ENCODE peak calls at places on chromosomes 16 and 17, in six cellular contexts. B, E, I, V, D and K are unnamed samples.

GRCh38 chr16:2155091-2156024 is at the start of gene TRAF7:
- DNase-seq in V (peak; percentile 99), B (peak; percentile 100), I (peak; percentile 100), E (peak; percentile 100), D (peak; percentile 100), K (peak; percentile 100)

GRCh38 chr16:56513972-56514371 is 5.9 kb downstream of the BBS2 start:
- DNase-seq in I (peak; percentile 74), V (no peak), E (no peak), D (peak; percentile 75), B (peak; percentile 45), K (peak; percentile 61)

GRCh38 chr16:79071424-79071823 is 529.1 kb downstream of the MAF start:
- DNase-seq in D (peak; percentile 13), E (no peak), I (no peak), B (no peak), V (no peak), K (no peak)

GRCh38 chr16:67641779-67642708 is 2.9 kb upstream of the CARMIL2 start:
- DNase-seq in E (no peak), V (no peak), B (no peak), D (no peak), I (peak; percentile 33), K (no peak)

GRCh38 chr16:30068750-30069574 is 3.4 kb downstream of the ALDOA start:
- DNase-seq in D (peak; percentile 59), I (no peak), V (no peak), B (no peak), E (no peak), K (no peak)

GRCh38 chr16:31568577-31569359 is 41.1 kb downstream of the AHSP start:
- DNase-seq in D (no peak), B (peak; percentile 48), V (peak; percentile 10), E (no peak), I (no peak), K (no peak)

GRCh38 chr17:60134396-60135159 is 15.2 kb upstream of the CA4 start:
- DNase-seq in I (peak; percentile 67), B (no peak), D (peak; percentile 57), E (no peak), V (no peak), K (no peak)

GRCh38 chr17:67765623-67766022 is 47.9 kb downstream of the NOL11 start:
- DNase-seq in I (no peak), E (no peak), B (no peak), D (no peak), V (no peak), K (no peak)

GRCh38 chr16:11045846-11046245 is 101.5 kb downstream of the CLEC16A start:
- DNase-seq in E (no peak), D (peak; percentile 61), I (peak; percentile 59), V (no peak), B (no peak), K (no peak)

GRCh38 chr17:79622776-79623175 is 11.9 kb upstream of the RBFOX3 start:
- DNase-seq in V (no peak), E (no peak), B (peak; percentile 23), D (no peak), I (no peak), K (no peak)

GRCh38 chr17:68646626-68647526 is 45.7 kb upstream of the FAM20A start:
- DNase-seq in E (no peak), V (no peak), I (no peak), D (no peak), B (no peak), K (no peak)

GRCh38 chr16:81655474-81656162 is 123.5 kb upstream of the PLCG2 start:
- DNase-seq in I (no peak), B (no peak), E (no peak), D (no peak), V (no peak), K (no peak)

GRCh38 chr17:6508519-6509294 is 47.6 kb downstream of the PITPNM3 start:
- DNase-seq in D (no peak), V (no peak), I (no peak), E (no peak), B (peak; percentile 30), K (no peak)

GRCh38 chr17:73770115-73770848 is 126.0 kb upstream of the SDK2 start:
- DNase-seq in B (no peak), E (no peak), V (no peak), D (peak; percentile 54), I (peak; percentile 50), K (no peak)

GRCh38 chr16:86635926-86636325 is 57.6 kb downstream of the FOXL1 start:
- DNase-seq in B (no peak), V (no peak), E (no peak), I (no peak), D (no peak), K (no peak)

GRCh38 chr16:47413041-47413440 is 47.8 kb downstream of the ITFG1 start:
- DNase-seq in E (no peak), B (no peak), I (no peak), D (no peak), V (no peak), K (no peak)

GRCh38 chr17:56598471-56598870 is 5.0 kb downstream of the NOG start:
- DNase-seq in V (no peak), E (no peak), I (peak; percentile 65), D (peak; percentile 45), B (no peak), K (no peak)

GRCh38 chr16:84091460-84091859 is 25.3 kb downstream of the MBTPS1 start:
- DNase-seq in B (no peak), I (no peak), V (no peak), E (no peak), D (no peak), K (no peak)

GRCh38 chr16:50457423-50457822 is 88.6 kb upstream of the BRD7 start:
- DNase-seq in D (no peak), B (no peak), V (no peak), I (no peak), E (no peak), K (peak; percentile 4)

GRCh38 chr16:50371936-50372595 is 3.3 kb upstream of the BRD7 start:
- DNase-seq in D (no peak), E (no peak), V (no peak), I (no peak), B (no peak), K (no peak)

GRCh38 chr16:13338044-13338443 is 436.6 kb downstream of the SHISA9 start:
- DNase-seq in V (no peak), I (no peak), B (no peak), E (no peak), D (no peak), K (no peak)

GRCh38 chr17:80761421-80761871 is 216.8 kb downstream of the RPTOR start:
- DNase-seq in D (peak; percentile 92), V (no peak), E (no peak), B (no peak), I (peak; percentile 88), K (peak; percentile 36)

GRCh38 chr17:58520843-58521430 is 6.5 kb upstream of the MTMR4 start:
- DNase-seq in B (peak; percentile 84), V (no peak), I (peak; percentile 13), E (no peak), D (peak; percentile 39), K (peak; percentile 78)

GRCh38 chr17:16100737-16101400 is 101.2 kb downstream of the TTC19 start:
- DNase-seq in E (no peak), D (no peak), V (no peak), I (no peak), B (no peak), K (no peak)

DNA sequence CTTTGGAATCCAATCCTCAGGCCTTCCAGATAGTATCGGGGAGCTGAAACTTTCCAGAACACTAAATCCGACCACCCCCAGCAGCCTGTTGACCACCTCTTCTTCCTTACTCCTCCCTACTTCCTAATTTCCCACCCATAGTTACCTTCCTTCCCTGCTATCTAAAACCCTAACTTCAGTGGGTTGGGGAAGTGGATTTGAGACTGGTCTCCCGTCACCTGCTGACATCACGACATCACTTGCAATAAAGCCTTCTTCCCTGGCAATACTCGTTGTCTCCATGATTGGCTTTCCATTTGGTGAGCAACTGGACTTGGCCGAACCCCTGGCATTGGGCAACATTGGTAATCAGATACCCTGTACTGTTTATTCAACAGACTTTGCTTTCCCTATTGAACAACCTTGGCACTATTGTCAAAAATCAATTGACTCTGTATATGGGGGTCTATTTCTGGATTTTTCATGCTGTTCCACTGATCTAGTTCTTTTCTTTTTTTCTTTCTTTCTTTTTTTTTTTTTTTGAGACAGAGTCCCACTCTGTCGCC is 11.8 kb upstream of the FOXK2 start:
- DNase-seq in I (no peak), E (no peak), V (no peak), D (no peak), B (no peak), K (no peak)
- H3K14ac ChIP-seq in I (no peak overlapping the region), E (no peak overlapping the region), V (no peak overlapping the region), D (no peak overlapping the region), B (no peak overlapping the region), K (no peak overlapping the region)

GRCh38 chr16:28835864-28836760 is 10.0 kb downstream of the TUFM start:
- DNase-seq in D (no peak), E (no peak), V (no peak), I (no peak), B (no peak), K (no peak)

GRCh38 chr16:28837672-28838557 is 8.2 kb downstream of the TUFM start:
- DNase-seq in D (no peak), E (no peak), V (no peak), I (no peak), B (no peak), K (no peak)

GRCh38 chr16:28834873-28835863 is 11.0 kb downstream of the TUFM start:
- DNase-seq in E (no peak), B (no peak), V (no peak), I (no peak), D (no peak), K (no peak)

GRCh38 chr16:28836761-28837064 is 9.4 kb downstream of the TUFM start:
- DNase-seq in E (no peak), I (no peak), D (no peak), B (no peak), V (no peak), K (no peak)

GRCh38 chr16:28834349-28834748 is 11.6 kb downstream of the ATXN2L start:
- DNase-seq in B (no peak), E (no peak), D (no peak), V (no peak), I (no peak), K (no peak)
- H3K9ac ChIP-seq in B (no peak overlapping the region), E (no peak overlapping the region), D (no peak overlapping the region), V (no peak overlapping the region), I (no peak overlapping the region), K (no peak overlapping the region)

GRCh38 chr17:42904110-42904469 is 3.5 kb downstream of the G6PC1 start:
- DNase-seq in V (no peak), B (no peak), I (no peak), E (no peak), D (no peak), K (no peak)
- H3K23ac ChIP-seq in V (no peak overlapping the region), B (no peak overlapping the region), I (no peak overlapping the region), E (no peak overlapping the region), D (no peak overlapping the region), K (no peak overlapping the region)

GRCh38 chr17:7668482-7668881 is 17.8 kb downstream of the ATP1B2 start:
- DNase-seq in I (no peak), B (no peak), V (no peak), E (no peak), D (no peak), K (no peak)
- H3K14ac ChIP-seq in I (no peak overlapping the region), B (no peak overlapping the region), V (no peak overlapping the region), E (no peak overlapping the region), D (no peak overlapping the region), K (no peak overlapping the region)